ENCODE peak calls at places on chromosome 1, in four cellular contexts. One of them, this sample, is unnamed.

GRCh38 chr1:2230781-2231666 is 2.9 kb downstream of the SKI start:
- DNase-seq in T-cell: peak
- DNase-seq in HAP-1: peak
- DNase-seq in MV-4-11: no peak
- DNase-seq in this sample: no peak

GRCh38 chr1:227486559-227486958 is 76.8 kb upstream of the ZNF678 start:
- DNase-seq in HAP-1: no peak
- DNase-seq in T-cell: no peak
- DNase-seq in MV-4-11: peak
- DNase-seq in this sample: no peak

GRCh38 chr1:41118645-41119044 is 97.1 kb upstream of the SLFNL1 start:
- DNase-seq in HAP-1: no peak
- DNase-seq in MV-4-11: no peak
- DNase-seq in T-cell: no peak
- DNase-seq in this sample: no peak

GRCh38 chr1:206937437-206937836 is 8.8 kb downstream of the PIGR start:
- DNase-seq in MV-4-11: peak
- DNase-seq in HAP-1: no peak
- DNase-seq in T-cell: no peak
- DNase-seq in this sample: no peak

GRCh38 chr1:29858646-29859045 is 622.3 kb downstream of the PTPRU start:
- DNase-seq in MV-4-11: no peak
- DNase-seq in T-cell: no peak
- DNase-seq in HAP-1: no peak
- DNase-seq in this sample: no peak

GRCh38 chr1:69421286-69421685 is 146.4 kb upstream of the LRRC7 start:
- DNase-seq in MV-4-11: no peak
- DNase-seq in T-cell: no peak
- DNase-seq in HAP-1: no peak
- DNase-seq in this sample: no peak

GRCh38 chr1:226738421-226738994 is 574 bp downstream of the ITPKB start:
- DNase-seq in T-cell: peak
- DNase-seq in HAP-1: peak
- DNase-seq in MV-4-11: no peak
- DNase-seq in this sample: peak

GRCh38 chr1:90579212-90579802 is 137.8 kb downstream of the BARHL2 start:
- DNase-seq in HAP-1: no peak
- DNase-seq in T-cell: no peak
- DNase-seq in MV-4-11: peak
- DNase-seq in this sample: peak

GRCh38 chr1:185694081-185694480 is 40.1 kb upstream of the HMCN1 start:
- DNase-seq in T-cell: no peak
- DNase-seq in HAP-1: no peak
- DNase-seq in MV-4-11: peak
- DNase-seq in this sample: no peak

GRCh38 chr1:70485624-70486023 is 74.6 kb downstream of the CTH start:
- DNase-seq in T-cell: no peak
- DNase-seq in MV-4-11: no peak
- DNase-seq in HAP-1: no peak
- DNase-seq in this sample: no peak

GRCh38 chr1:111517464-111518225 is 14.2 kb upstream of the ADORA3 start:
- DNase-seq in HAP-1: no peak
- DNase-seq in MV-4-11: no peak
- DNase-seq in T-cell: no peak
- DNase-seq in this sample: no peak

GRCh38 chr1:33153650-33154049 is 28.2 kb downstream of the TRIM62 start:
- DNase-seq in T-cell: no peak
- DNase-seq in HAP-1: no peak
- DNase-seq in MV-4-11: no peak
- DNase-seq in this sample: no peak

GRCh38 chr1:169113613-169114119 is 7.2 kb downstream of the ATP1B1 start:
- DNase-seq in HAP-1: no peak
- DNase-seq in MV-4-11: no peak
- DNase-seq in T-cell: no peak
- DNase-seq in this sample: peak

GRCh38 chr1:44696789-44697188 is 22.3 kb downstream of the ARMH1 start:
- DNase-seq in T-cell: peak
- DNase-seq in HAP-1: no peak
- DNase-seq in MV-4-11: peak
- DNase-seq in this sample: no peak

GRCh38 chr1:212638419-212639151 is 30.0 kb downstream of the ATF3 start:
- DNase-seq in HAP-1: peak
- DNase-seq in T-cell: no peak
- DNase-seq in MV-4-11: peak
- DNase-seq in this sample: peak

GRCh38 chr1:2564815-2565415 is 8.7 kb downstream of the TNFRSF14 start:
- DNase-seq in HAP-1: no peak
- DNase-seq in MV-4-11: no peak
- DNase-seq in T-cell: no peak
- DNase-seq in this sample: no peak

This sample was measured in amniotic epithelial cell.